ENCODE peak calls at places on chromosomes 5 and 9, in nine cellular contexts. One of them, this sample, is unnamed.
A peak's percentile ranks its signal among the peaks of the same experiment; 100 is the strongest.

GRCh38 chr9:95725045-95725444 is 150.4 kb upstream of the ERCC6L2 start:
- DNase-seq in Peyer's patch: no peak
- DNase-seq in fibroblast of pulmonary artery: no peak
- DNase-seq in lower leg skin: no peak
- DNase-seq in tibial artery: no peak
- DNase-seq in mammary epithelial cell: no peak
- DNase-seq in CD4-positive, alpha-beta T cell: no peak
- DNase-seq in coronary artery: no peak
- DNase-seq in GM20000: no peak
- DNase-seq in this sample: no peak

GRCh38 chr5:76809141-76809540 is 9.7 kb upstream of the F2RL1 start:
- DNase-seq in Peyer's patch: no peak
- DNase-seq in fibroblast of pulmonary artery: no peak
- DNase-seq in lower leg skin: peak; percentile 50
- DNase-seq in tibial artery: no peak
- DNase-seq in mammary epithelial cell: no peak
- DNase-seq in CD4-positive, alpha-beta T cell: no peak
- DNase-seq in coronary artery: no peak
- DNase-seq in GM20000: no peak
- DNase-seq in this sample: no peak

GRCh38 chr9:100595391-100596199 is 17.7 kb downstream of the CAVIN4 start:
- DNase-seq in Peyer's patch: no peak
- DNase-seq in fibroblast of pulmonary artery: peak; percentile 79
- DNase-seq in lower leg skin: no peak
- DNase-seq in tibial artery: no peak
- DNase-seq in mammary epithelial cell: peak; percentile 46
- DNase-seq in CD4-positive, alpha-beta T cell: no peak
- DNase-seq in coronary artery: no peak
- DNase-seq in GM20000: peak; percentile 53
- DNase-seq in this sample: peak; percentile 56

GRCh38 chr5:141850183-141850768 is 27.9 kb downstream of the PCDH1 start:
- DNase-seq in Peyer's patch: no peak
- DNase-seq in fibroblast of pulmonary artery: peak; percentile 26
- DNase-seq in lower leg skin: no peak
- DNase-seq in tibial artery: no peak
- DNase-seq in mammary epithelial cell: no peak
- DNase-seq in CD4-positive, alpha-beta T cell: peak; percentile 39
- DNase-seq in coronary artery: no peak
- DNase-seq in GM20000: peak; percentile 67
- DNase-seq in this sample: no peak

GRCh38 chr5:112573441-112573840 is 154.4 kb upstream of the EPB41L4A start:
- DNase-seq in Peyer's patch: no peak
- DNase-seq in fibroblast of pulmonary artery: no peak
- DNase-seq in lower leg skin: no peak
- DNase-seq in tibial artery: no peak
- DNase-seq in mammary epithelial cell: no peak
- DNase-seq in CD4-positive, alpha-beta T cell: no peak
- DNase-seq in coronary artery: no peak
- DNase-seq in GM20000: no peak
- DNase-seq in this sample: no peak

GRCh38 chr5:137305971-137306592 is 193.0 kb downstream of the SPOCK1 start:
- DNase-seq in Peyer's patch: no peak
- DNase-seq in fibroblast of pulmonary artery: no peak
- DNase-seq in lower leg skin: no peak
- DNase-seq in tibial artery: no peak
- DNase-seq in mammary epithelial cell: no peak
- DNase-seq in CD4-positive, alpha-beta T cell: no peak
- DNase-seq in coronary artery: no peak
- DNase-seq in GM20000: no peak
- DNase-seq in this sample: no peak

GRCh38 chr5:113199122-113199905 is 222.7 kb downstream of the DCP2 start:
- DNase-seq in Peyer's patch: no peak
- DNase-seq in fibroblast of pulmonary artery: peak; percentile 80
- DNase-seq in lower leg skin: no peak
- DNase-seq in tibial artery: no peak
- DNase-seq in mammary epithelial cell: peak; percentile 31
- DNase-seq in CD4-positive, alpha-beta T cell: no peak
- DNase-seq in coronary artery: no peak
- DNase-seq in GM20000: no peak
- DNase-seq in this sample: peak; percentile 64

GRCh38 chr9:76646249-76646648 is 118.0 kb upstream of the PCA3 start:
- DNase-seq in Peyer's patch: peak; percentile 64
- DNase-seq in fibroblast of pulmonary artery: peak; percentile 22
- DNase-seq in lower leg skin: no peak
- DNase-seq in tibial artery: no peak
- DNase-seq in mammary epithelial cell: no peak
- DNase-seq in CD4-positive, alpha-beta T cell: no peak
- DNase-seq in coronary artery: no peak
- DNase-seq in GM20000: no peak
- DNase-seq in this sample: no peak

GRCh38 chr5:997001-997474 is 11.6 kb upstream of the NKD2 start:
- DNase-seq in Peyer's patch: peak; percentile 47
- DNase-seq in fibroblast of pulmonary artery: peak; percentile 37
- DNase-seq in lower leg skin: no peak
- DNase-seq in tibial artery: peak; percentile 25
- DNase-seq in mammary epithelial cell: no peak
- DNase-seq in CD4-positive, alpha-beta T cell: no peak
- DNase-seq in coronary artery: no peak
- DNase-seq in GM20000: no peak
- DNase-seq in this sample: no peak

GRCh38 chr5:141838326-141839014 is 39.7 kb downstream of the PCDH1 start:
- DNase-seq in Peyer's patch: no peak
- DNase-seq in fibroblast of pulmonary artery: no peak
- DNase-seq in lower leg skin: no peak
- DNase-seq in tibial artery: no peak
- DNase-seq in mammary epithelial cell: no peak
- DNase-seq in CD4-positive, alpha-beta T cell: no peak
- DNase-seq in coronary artery: no peak
- DNase-seq in GM20000: no peak
- DNase-seq in this sample: no peak

GRCh38 chr9:137428841-137429545 is 5.8 kb downstream of the NOXA1 start:
- DNase-seq in Peyer's patch: peak; percentile 48
- DNase-seq in fibroblast of pulmonary artery: no peak
- DNase-seq in lower leg skin: no peak
- DNase-seq in tibial artery: no peak
- DNase-seq in mammary epithelial cell: no peak
- DNase-seq in CD4-positive, alpha-beta T cell: no peak
- DNase-seq in coronary artery: no peak
- DNase-seq in GM20000: no peak
- DNase-seq in this sample: no peak

GRCh38 chr9:4985376-4986266 is 549 bp downstream of the JAK2 start:
- DNase-seq in Peyer's patch: peak; percentile 72
- DNase-seq in fibroblast of pulmonary artery: peak; percentile 43
- DNase-seq in lower leg skin: peak; percentile 26
- DNase-seq in tibial artery: no peak
- DNase-seq in mammary epithelial cell: peak; percentile 52
- DNase-seq in CD4-positive, alpha-beta T cell: no peak
- DNase-seq in coronary artery: no peak
- DNase-seq in GM20000: peak; percentile 20
- DNase-seq in this sample: peak; percentile 50

GRCh38 chr5:39190311-39191102 is 28.9 kb downstream of the FYB1 start:
- DNase-seq in Peyer's patch: no peak
- DNase-seq in fibroblast of pulmonary artery: no peak
- DNase-seq in lower leg skin: no peak
- DNase-seq in tibial artery: no peak
- DNase-seq in mammary epithelial cell: no peak
- DNase-seq in CD4-positive, alpha-beta T cell: no peak
- DNase-seq in coronary artery: no peak
- DNase-seq in GM20000: no peak
- DNase-seq in this sample: no peak

GRCh38 chr9:37329576-37329975 is 92.9 kb upstream of the GRHPR start:
- DNase-seq in Peyer's patch: no peak
- DNase-seq in fibroblast of pulmonary artery: peak; percentile 64
- DNase-seq in lower leg skin: no peak
- DNase-seq in tibial artery: no peak
- DNase-seq in mammary epithelial cell: peak; percentile 5
- DNase-seq in CD4-positive, alpha-beta T cell: no peak
- DNase-seq in coronary artery: no peak
- DNase-seq in GM20000: peak; percentile 19
- DNase-seq in this sample: peak; percentile 37

GRCh38 chr9:94874316-94874715 is 147.8 kb downstream of the AOPEP start:
- DNase-seq in Peyer's patch: no peak
- DNase-seq in fibroblast of pulmonary artery: peak; percentile 80
- DNase-seq in lower leg skin: no peak
- DNase-seq in tibial artery: no peak
- DNase-seq in mammary epithelial cell: peak; percentile 66
- DNase-seq in CD4-positive, alpha-beta T cell: no peak
- DNase-seq in coronary artery: no peak
- DNase-seq in GM20000: no peak
- DNase-seq in this sample: peak; percentile 82

GRCh38 chr5:176819476-176819875 is 9.1 kb downstream of the UNC5A start:
- DNase-seq in Peyer's patch: no peak
- DNase-seq in fibroblast of pulmonary artery: no peak
- DNase-seq in lower leg skin: no peak
- DNase-seq in tibial artery: no peak
- DNase-seq in mammary epithelial cell: no peak
- DNase-seq in CD4-positive, alpha-beta T cell: no peak
- DNase-seq in coronary artery: no peak
- DNase-seq in GM20000: no peak
- DNase-seq in this sample: no peak

GRCh38 chr5:69074664-69075521 is 18.9 kb upstream of the SLC30A5 start:
- DNase-seq in Peyer's patch: no peak
- DNase-seq in fibroblast of pulmonary artery: no peak
- DNase-seq in lower leg skin: no peak
- DNase-seq in tibial artery: no peak
- DNase-seq in mammary epithelial cell: no peak
- DNase-seq in CD4-positive, alpha-beta T cell: no peak
- DNase-seq in coronary artery: no peak
- DNase-seq in GM20000: no peak
- DNase-seq in this sample: no peak
- TF ChIP-seq CTCF in Peyer's patch: no peak
- TF ChIP-seq CTCF in fibroblast of pulmonary artery: no peak
- TF ChIP-seq CTCF in lower leg skin: no peak
- TF ChIP-seq CTCF in tibial artery: no peak
- TF ChIP-seq CTCF in mammary epithelial cell: no peak
- TF ChIP-seq CTCF in CD4-positive, alpha-beta T cell: no peak
- TF ChIP-seq CTCF in coronary artery: no peak
- TF ChIP-seq CTCF in GM20000: no peak
- TF ChIP-seq CTCF in this sample: no peak

DNA sequence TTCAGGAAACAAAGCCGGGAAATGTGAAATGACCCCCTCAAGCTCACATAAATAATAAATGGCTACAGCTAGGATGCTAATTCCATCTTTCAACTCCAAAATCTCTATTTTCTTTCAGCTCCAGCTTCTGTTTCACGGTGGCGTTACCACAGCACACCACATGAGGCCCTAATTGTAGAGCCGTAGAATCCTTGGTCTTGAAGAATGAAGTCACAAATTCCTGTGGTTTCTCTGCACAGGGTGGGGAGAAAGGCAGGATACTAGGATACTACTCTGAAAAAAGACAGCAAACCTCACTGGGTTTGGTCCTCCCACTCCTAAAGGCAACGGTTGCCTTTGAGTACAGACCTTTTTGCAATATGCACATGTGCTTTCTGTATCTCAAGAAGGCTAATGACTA is 13.9 kb upstream of the RARS1 start:
- DNase-seq in Peyer's patch: no peak
- DNase-seq in fibroblast of pulmonary artery: peak; percentile 93
- DNase-seq in lower leg skin: no peak
- DNase-seq in tibial artery: no peak
- DNase-seq in mammary epithelial cell: peak; percentile 84
- DNase-seq in CD4-positive, alpha-beta T cell: no peak
- DNase-seq in coronary artery: no peak
- DNase-seq in GM20000: no peak
- DNase-seq in this sample: peak; percentile 85
- TF ChIP-seq CTCF in Peyer's patch: no peak
- TF ChIP-seq CTCF in fibroblast of pulmonary artery: peak; percentile 61
- TF ChIP-seq CTCF in lower leg skin: no peak
- TF ChIP-seq CTCF in tibial artery: no peak
- TF ChIP-seq CTCF in mammary epithelial cell: peak; percentile 59
- TF ChIP-seq CTCF in CD4-positive, alpha-beta T cell: no peak
- TF ChIP-seq CTCF in coronary artery: no peak
- TF ChIP-seq CTCF in GM20000: no peak
- TF ChIP-seq CTCF in this sample: peak; percentile 38

GRCh38 chr9:82565188-82565966 is 497.6 kb downstream of the RASEF start:
- DNase-seq in Peyer's patch: no peak
- DNase-seq in fibroblast of pulmonary artery: no peak
- DNase-seq in lower leg skin: no peak
- DNase-seq in tibial artery: no peak
- DNase-seq in mammary epithelial cell: no peak
- DNase-seq in CD4-positive, alpha-beta T cell: no peak
- DNase-seq in coronary artery: no peak
- DNase-seq in GM20000: no peak
- DNase-seq in this sample: no peak

GRCh38 chr9:82571540-82571939 is 491.4 kb downstream of the RASEF start:
- DNase-seq in Peyer's patch: no peak
- DNase-seq in fibroblast of pulmonary artery: no peak
- DNase-seq in lower leg skin: no peak
- DNase-seq in tibial artery: no peak
- DNase-seq in mammary epithelial cell: no peak
- DNase-seq in CD4-positive, alpha-beta T cell: no peak
- DNase-seq in coronary artery: no peak
- DNase-seq in GM20000: no peak
- DNase-seq in this sample: no peak

GRCh38 chr9:82574911-82575310 is 488.0 kb downstream of the RASEF start:
- DNase-seq in Peyer's patch: no peak
- DNase-seq in fibroblast of pulmonary artery: no peak
- DNase-seq in lower leg skin: no peak
- DNase-seq in tibial artery: no peak
- DNase-seq in mammary epithelial cell: no peak
- DNase-seq in CD4-positive, alpha-beta T cell: no peak
- DNase-seq in coronary artery: no peak
- DNase-seq in GM20000: no peak
- DNase-seq in this sample: no peak

GRCh38 chr9:82570226-82570625 is 492.7 kb downstream of the RASEF start:
- DNase-seq in Peyer's patch: no peak
- DNase-seq in fibroblast of pulmonary artery: no peak
- DNase-seq in lower leg skin: no peak
- DNase-seq in tibial artery: no peak
- DNase-seq in mammary epithelial cell: peak; percentile 6
- DNase-seq in CD4-positive, alpha-beta T cell: no peak
- DNase-seq in coronary artery: no peak
- DNase-seq in GM20000: no peak
- DNase-seq in this sample: peak; percentile 20
- TF ChIP-seq CTCF in Peyer's patch: no peak
- TF ChIP-seq CTCF in fibroblast of pulmonary artery: no peak
- TF ChIP-seq CTCF in lower leg skin: no peak
- TF ChIP-seq CTCF in tibial artery: no peak
- TF ChIP-seq CTCF in mammary epithelial cell: peak; percentile 66
- TF ChIP-seq CTCF in CD4-positive, alpha-beta T cell: no peak
- TF ChIP-seq CTCF in coronary artery: no peak
- TF ChIP-seq CTCF in GM20000: no peak
- TF ChIP-seq CTCF in this sample: peak; percentile 51

DNA sequence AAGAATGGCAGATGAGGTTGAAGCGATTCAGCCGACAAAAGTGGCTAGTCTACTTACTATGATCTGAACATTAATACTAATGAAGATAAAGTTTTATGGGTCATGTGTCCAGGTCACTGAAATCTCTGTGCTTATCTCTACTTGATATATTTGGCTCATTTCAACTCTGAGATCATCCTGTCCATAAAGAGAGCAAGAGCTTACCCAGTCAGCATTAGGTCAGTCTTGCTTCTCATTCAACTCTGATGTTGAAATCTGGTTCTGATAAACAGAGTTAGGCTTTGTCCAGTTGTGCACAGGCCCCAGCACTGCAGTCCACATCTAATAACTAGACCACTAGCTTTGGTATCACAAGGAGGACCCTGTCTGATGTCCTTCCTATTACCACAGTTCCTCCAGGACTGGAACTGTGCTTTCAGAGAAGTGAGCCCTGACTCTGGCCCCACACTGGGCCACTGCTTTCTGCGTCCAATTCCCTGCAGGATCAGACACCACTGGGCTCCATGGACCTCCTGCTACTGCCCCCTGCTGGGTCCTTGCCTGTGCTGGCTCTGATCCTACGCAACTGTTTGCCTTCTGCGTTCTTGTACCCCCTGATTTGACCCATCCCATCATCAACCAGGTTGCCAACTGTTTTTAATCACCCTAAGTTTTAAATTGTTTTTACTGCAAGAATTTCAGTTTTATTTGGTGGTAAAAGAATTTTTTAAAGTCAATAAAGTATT is 23.7 kb upstream of the FAM120A start:
- DNase-seq in Peyer's patch: no peak
- DNase-seq in fibroblast of pulmonary artery: no peak
- DNase-seq in lower leg skin: no peak
- DNase-seq in tibial artery: no peak
- DNase-seq in mammary epithelial cell: no peak
- DNase-seq in CD4-positive, alpha-beta T cell: no peak
- DNase-seq in coronary artery: no peak
- DNase-seq in GM20000: no peak
- DNase-seq in this sample: no peak
- TF ChIP-seq CTCF in Peyer's patch: peak; percentile 5
- TF ChIP-seq CTCF in fibroblast of pulmonary artery: peak; percentile 18
- TF ChIP-seq CTCF in lower leg skin: no peak
- TF ChIP-seq CTCF in tibial artery: no peak
- TF ChIP-seq CTCF in mammary epithelial cell: no peak
- TF ChIP-seq CTCF in CD4-positive, alpha-beta T cell: no peak
- TF ChIP-seq CTCF in coronary artery: no peak
- TF ChIP-seq CTCF in GM20000: peak; percentile 8
- TF ChIP-seq CTCF in this sample: peak; percentile 32

This sample was measured in bronchial epithelial cell.